ENCODE peak calls at places on chromosomes 7 and 10, in seven cellular contexts. M is midbrain, Q is HCT116, P is caudate nucleus, I is uterus, H is AML-193, V is ACHN. C is an unnamed sample.

GRCh38 chr7:137109966-137110930 is 233.3 kb downstream of the PTN start:
- DNase-seq in I (no peak), V (no peak), P (no peak), M (no peak), H (no peak), Q (no peak), C (no peak)

GRCh38 chr10:19629559-19629958 is 186.7 kb upstream of the PLXDC2 start:
- DNase-seq in V (no peak), M (peak), Q (no peak), H (no peak), P (no peak), I (peak), C (no peak)

GRCh38 chr10:117541909-117542705 is 439 bp upstream of the EMX2 start:
- DNase-seq in I (peak), M (peak), H (no peak), V (peak), P (no peak), Q (no peak), C (no peak)

GRCh38 chr7:107312418-107312817 is 143.6 kb downstream of the HBP1 start:
- DNase-seq in I (no peak), H (no peak), M (no peak), Q (no peak), P (no peak), V (no peak), C (no peak)

GRCh38 chr7:47483604-47484273 is 98.2 kb downstream of the TNS3 start:
- DNase-seq in M (no peak), Q (no peak), I (no peak), V (peak), P (no peak), H (no peak), C (no peak)

GRCh38 chr10:122981066-122981464 is 864 bp downstream of the PSTK start:
- DNase-seq in H (peak), P (no peak), V (peak), M (no peak), Q (peak), I (no peak), C (no peak)

GRCh38 chr7:66739477-66739876 is 1.1 kb upstream of the RABGEF1 start:
- DNase-seq in M (no peak), P (no peak), V (no peak), I (no peak), Q (no peak), H (peak), C (no peak)

GRCh38 chr10:77911535-77912123 is 14.9 kb downstream of the DLG5 start:
- DNase-seq in M (no peak), I (no peak), V (no peak), H (no peak), Q (no peak), P (no peak), C (no peak)

GRCh38 chr7:107327986-107328569 is 141.8 kb upstream of the GPR22 start:
- DNase-seq in Q (no peak), M (no peak), I (no peak), H (no peak), V (peak), P (no peak), C (no peak)

GRCh38 chr10:103998803-103999202 is 31.9 kb downstream of the SLK start:
- DNase-seq in H (no peak), Q (no peak), M (no peak), P (no peak), V (no peak), I (no peak), C (no peak)

GRCh38 chr7:66503551-66504031 is 125.1 kb upstream of the KCTD7 start:
- DNase-seq in P (no peak), I (no peak), V (no peak), Q (no peak), H (no peak), M (no peak), C (no peak)

GRCh38 chr10:100965820-100966219 is 3.5 kb upstream of the SEMA4G start:
- DNase-seq in M (no peak), I (no peak), Q (no peak), H (no peak), V (no peak), P (no peak), C (no peak)

C was measured in stimulated activated CD4-positive, alpha-beta T cell treated with anti-CD3 and anti-CD28 coated beads, Interleukin-15, amount 100 ng/mL, for 48 hours.